ENCODE peak calls at places on chromosomes 2 and 18, in nine cellular contexts. R is GM12891, Y is activated gamma-delta T cell treated with Interleukin-2 at 50 U/mL for 16 hours, H is sciatic nerve, O is HuH-7, U is C1 segment of cervical spinal cord, X is mammary epithelial cell, C is pancreas, A is suprapubic skin. B is an unnamed sample.

GRCh38 chr2:105785095-105785847 is 40.6 kb downstream of the NCK2 start:
- DNase-seq in H (no peak), U (no peak), X (no peak), R (no peak), O (no peak), Y (no peak), C (no peak), A (no peak), B (no peak)

GRCh38 chr18:79629606-79630005 is 50.0 kb upstream of the CTDP1 start:
- DNase-seq in R (no peak), U (no peak), C (no peak), X (no peak), Y (no peak), O (no peak), A (no peak), H (peak; percentile 32), B (no peak)

GRCh38 chr2:8371653-8372052 is 310.2 kb upstream of the ID2 start:
- DNase-seq in Y (no peak), U (no peak), C (no peak), H (no peak), R (no peak), A (no peak), X (no peak), O (no peak), B (no peak)

GRCh38 chr2:147345246-147345645 is 499.6 kb upstream of the ACVR2A start:
- DNase-seq in Y (no peak), C (no peak), R (no peak), O (no peak), A (no peak), U (no peak), X (peak; percentile 56), H (no peak), B (no peak)

GRCh38 chr2:25453199-25453903 is 111.6 kb upstream of the DNMT3A start:
- DNase-seq in C (no peak), H (no peak), R (peak; percentile 22), U (no peak), O (no peak), X (no peak), A (no peak), Y (no peak), B (no peak)

GRCh38 chr18:44823782-44824181 is 143.1 kb downstream of the SETBP1 start:
- DNase-seq in O (no peak), C (no peak), U (no peak), A (no peak), Y (no peak), H (no peak), R (no peak), X (peak; percentile 85), B (peak; percentile 23)

GRCh38 chr2:216555274-216555673 is 56.6 kb downstream of the RPL37A start:
- DNase-seq in U (no peak), X (peak; percentile 53), C (peak; percentile 82), Y (no peak), R (no peak), A (peak; percentile 70), O (no peak), H (peak; percentile 82), B (no peak)

GRCh38 chr2:6826081-6826913 is 39.4 kb downstream of the CMPK2 start:
- DNase-seq in A (no peak), C (no peak), Y (peak; percentile 48), H (no peak), R (peak; percentile 28), O (peak; percentile 8), X (peak; percentile 53), U (no peak), B (peak; percentile 75)

GRCh38 chr2:149261672-149262071 is 68.7 kb upstream of the LYPD6 start:
- DNase-seq in U (no peak), X (no peak), O (peak; percentile 9), H (no peak), C (no peak), R (no peak), A (no peak), Y (no peak), B (peak; percentile 8)

GRCh38 chr2:202376460-202377307 is 557 bp downstream of the BMPR2 start:
- DNase-seq in A (peak; percentile 71), Y (peak; percentile 14), H (peak; percentile 74), O (peak; percentile 28), U (peak; percentile 20), X (peak; percentile 62), R (no peak), C (peak; percentile 82), B (no peak)

GRCh38 chr2:182946949-182947348 is 80.5 kb upstream of the FRZB start:
- DNase-seq in O (no peak), H (no peak), C (no peak), U (no peak), R (no peak), X (no peak), Y (no peak), A (no peak), B (peak; percentile 21)

GRCh38 chr2:230828272-230828961 is 36.3 kb upstream of the ITM2C start:
- DNase-seq in H (no peak), X (no peak), R (peak; percentile 46), O (no peak), C (peak; percentile 67), Y (no peak), A (no peak), U (no peak), B (peak; percentile 25)

GRCh38 chr2:47239119-47239969 is 84.2 kb upstream of the STPG4 start:
- DNase-seq in O (no peak), A (no peak), H (no peak), R (no peak), Y (no peak), X (no peak), U (no peak), C (no peak), B (no peak)

GRCh38 chr2:232926448-232927040 is 56.5 kb downstream of the SNORC start:
- DNase-seq in Y (no peak), R (no peak), O (no peak), H (no peak), C (no peak), X (no peak), A (no peak), U (no peak), B (no peak)

GRCh38 chr2:237667891-237668290 is 40.5 kb downstream of the LRRFIP1 start:
- DNase-seq in O (no peak), A (no peak), C (no peak), H (peak; percentile 47), X (no peak), U (no peak), Y (no peak), R (no peak), B (no peak)

GRCh38 chr18:76363451-76364120 is 131.5 kb downstream of the ZNF516 start:
- DNase-seq in A (no peak), U (no peak), H (no peak), X (no peak), Y (no peak), C (no peak), R (no peak), O (no peak), B (no peak)

GRCh38 chr2:215188078-215188477 is 49.7 kb upstream of the ABCA12 start:
- DNase-seq in C (no peak), U (no peak), X (peak; percentile 4), A (no peak), H (no peak), O (no peak), R (no peak), Y (no peak), B (peak; percentile 28)

GRCh38 chr2:18645315-18645714 is 55.9 kb upstream of the NT5C1B start:
- DNase-seq in O (no peak), X (peak; percentile 58), U (no peak), R (no peak), C (no peak), A (no peak), Y (no peak), H (no peak), B (no peak)

GRCh38 chr2:4408311-4408710 is 704.9 kb downstream of the DCDC2C start:
- DNase-seq in O (no peak), C (no peak), H (no peak), R (no peak), U (no peak), X (no peak), A (no peak), Y (no peak), B (no peak)

B was measured in cardiac muscle cell.